ENCODE peak calls at places on chromosomes 13 and 19, in ten cellular contexts. O, Y, H, L, K, U, I, G, W and D are unnamed samples.

GRCh38 chr19:15357906-15358305 is 21.7 kb downstream of the AKAP8 start:
- DNase-seq in O (no peak), Y (no peak), H (no peak), L (no peak), K (no peak), U (no peak), I (no peak), G (no peak), W (no peak), D (peak)

GRCh38 chr13:27927444-27928352 is 7.9 kb downstream of the PDX1 start:
- DNase-seq in O (no peak), Y (no peak), H (no peak), L (no peak), K (no peak), U (no peak), I (no peak), G (no peak), W (no peak), D (peak)

GRCh38 chr19:48419158-48419920 is 25.9 kb downstream of the GRIN2D start:
- DNase-seq in O (peak), Y (no peak), H (no peak), L (peak), K (no peak), U (peak), I (no peak), G (peak), W (peak), D (peak)

GRCh38 chr13:30466841-30467252 is 1.1 kb upstream of the HMGB1 start:
- DNase-seq in O (peak), Y (no peak), H (no peak), L (no peak), K (no peak), U (no peak), I (no peak), G (no peak), W (no peak), D (no peak)

GRCh38 chr19:16949496-16950023 is 60.8 kb downstream of the F2RL3 start:
- DNase-seq in O (no peak), Y (no peak), H (no peak), L (no peak), K (no peak), U (no peak), I (no peak), G (no peak), W (no peak), D (no peak)

GRCh38 chr19:48154003-48154402 is 16.1 kb downstream of the LIG1 start:
- DNase-seq in O (no peak), Y (no peak), H (no peak), L (peak), K (no peak), U (no peak), I (no peak), G (no peak), W (peak), D (no peak)

GRCh38 chr19:43820098-43820860 is 6.8 kb upstream of the ZNF283 start:
- DNase-seq in O (no peak), Y (peak), H (no peak), L (peak), K (no peak), U (peak), I (no peak), G (no peak), W (peak), D (no peak)

GRCh38 chr13:26011996-26012688 is 39.7 kb downstream of the SHISA2 start:
- DNase-seq in O (no peak), Y (no peak), H (no peak), L (no peak), K (no peak), U (no peak), I (no peak), G (peak), W (peak), D (peak)

GRCh38 chr19:18230941-18231734 is 4.9 kb upstream of the PDE4C start:
- DNase-seq in O (no peak), Y (no peak), H (no peak), L (peak), K (no peak), U (no peak), I (no peak), G (no peak), W (peak), D (no peak)

GRCh38 chr13:27039171-27039701 is 132.4 kb downstream of the USP12 start:
- DNase-seq in O (no peak), Y (no peak), H (no peak), L (no peak), K (no peak), U (no peak), I (no peak), G (no peak), W (no peak), D (no peak)

GRCh38 chr13:105920375-105920774 is 615.1 kb downstream of the EFNB2 start:
- DNase-seq in O (no peak), Y (no peak), H (no peak), L (peak), K (peak), U (no peak), I (peak), G (no peak), W (no peak), D (no peak)

GRCh38 chr19:50777830-50778303 is 7.6 kb downstream of the GPR32 start:
- DNase-seq in O (no peak), Y (no peak), H (no peak), L (no peak), K (no peak), U (no peak), I (no peak), G (no peak), W (no peak), D (peak)

GRCh38 chr19:48396010-48396870 is 2.8 kb downstream of the GRIN2D start:
- DNase-seq in O (no peak), Y (no peak), H (no peak), L (no peak), K (no peak), U (no peak), I (no peak), G (no peak), W (no peak), D (peak)

GRCh38 chr13:99722419-99722818 is 221.1 kb downstream of the TM9SF2 start:
- DNase-seq in O (no peak), Y (no peak), H (no peak), L (no peak), K (no peak), U (no peak), I (no peak), G (no peak), W (no peak), D (no peak)

GRCh38 chr13:98487016-98487415 is 89.9 kb downstream of the STK24 start:
- DNase-seq in O (no peak), Y (no peak), H (no peak), L (no peak), K (no peak), U (no peak), I (no peak), G (no peak), W (peak), D (no peak)

GRCh38 chr19:47142779-47143178 is 12.1 kb downstream of the SAE1 start:
- DNase-seq in O (no peak), Y (no peak), H (no peak), L (no peak), K (no peak), U (no peak), I (no peak), G (no peak), W (no peak), D (no peak)

GRCh38 chr13:70375718-70376117 is 267.5 kb upstream of the KLHL1 start:
- DNase-seq in O (no peak), Y (no peak), H (no peak), L (no peak), K (no peak), U (no peak), I (no peak), G (no peak), W (no peak), D (no peak)

GRCh38 chr13:44230736-44231135 is 142.9 kb upstream of the SERP2 start:
- DNase-seq in O (no peak), Y (no peak), H (no peak), L (peak), K (no peak), U (no peak), I (no peak), G (no peak), W (no peak), D (no peak)

GRCh38 chr19:45153339-45154063 is 7.3 kb downstream of the NKPD1 start:
- DNase-seq in O (peak), Y (no peak), H (no peak), L (peak), K (no peak), U (no peak), I (no peak), G (peak), W (peak), D (peak)

GRCh38 chr13:99193152-99193551 is 7.5 kb upstream of the UBAC2 start:
- DNase-seq in O (no peak), Y (no peak), H (no peak), L (no peak), K (no peak), U (no peak), I (no peak), G (no peak), W (no peak), D (no peak)

GRCh38 chr19:48424694-48425219 is 21.0 kb upstream of the GRWD1 start:
- DNase-seq in O (peak), Y (no peak), H (no peak), L (peak), K (no peak), U (no peak), I (no peak), G (no peak), W (peak), D (peak)

GRCh38 chr19:38513762-38514167 is 80.3 kb downstream of the RYR1 start:
- DNase-seq in O (peak), Y (no peak), H (no peak), L (no peak), K (no peak), U (no peak), I (no peak), G (no peak), W (no peak), D (no peak)

GRCh38 chr19:33727331-33728028 is 69.2 kb upstream of the KCTD15 start:
- DNase-seq in O (no peak), Y (no peak), H (no peak), L (no peak), K (no peak), U (no peak), I (no peak), G (no peak), W (no peak), D (peak)

GRCh38 chr13:69970521-69970920 is 137.1 kb upstream of the ATXN8OS start:
- DNase-seq in O (no peak), Y (no peak), H (no peak), L (no peak), K (no peak), U (no peak), I (no peak), G (no peak), W (no peak), D (peak)

GRCh38 chr19:47369923-47370625 is 21.0 kb downstream of the DHX34 start:
- DNase-seq in O (no peak), Y (peak), H (no peak), L (peak), K (peak), U (no peak), I (no peak), G (no peak), W (no peak), D (no peak)

GRCh38 chr13:73702419-73703071 is 431.7 kb downstream of the KLF12 start:
- DNase-seq in O (peak), Y (no peak), H (no peak), L (no peak), K (no peak), U (no peak), I (no peak), G (peak), W (no peak), D (no peak)

GRCh38 chr13:44575741-44576395 is at the start of gene TSC22D1:
- DNase-seq in O (peak), Y (no peak), H (no peak), L (peak), K (peak), U (peak), I (no peak), G (peak), W (peak), D (peak)

GRCh38 chr13:79749556-79749955 is 268.6 kb downstream of the NDFIP2 start:
- DNase-seq in O (no peak), Y (no peak), H (no peak), L (no peak), K (no peak), U (no peak), I (no peak), G (no peak), W (no peak), D (no peak)

GRCh38 chr19:2561895-2562294 is 86.0 kb downstream of the GADD45B start:
- DNase-seq in O (peak), Y (no peak), H (no peak), L (no peak), K (no peak), U (no peak), I (no peak), G (peak), W (peak), D (peak)

GRCh38 chr13:103884139-103884723 is 818.0 kb upstream of the SLC10A2 start:
- DNase-seq in O (no peak), Y (no peak), H (no peak), L (no peak), K (no peak), U (no peak), I (no peak), G (no peak), W (no peak), D (no peak)

GRCh38 chr13:52707375-52707774 is 32.2 kb downstream of the CNMD start:
- DNase-seq in O (no peak), Y (no peak), H (no peak), L (no peak), K (no peak), U (no peak), I (no peak), G (no peak), W (no peak), D (no peak)

GRCh38 chr13:46077260-46077659 is 24.7 kb upstream of the ZC3H13 start:
- DNase-seq in O (no peak), Y (no peak), H (no peak), L (no peak), K (no peak), U (no peak), I (no peak), G (no peak), W (no peak), D (no peak)

GRCh38 chr19:38384209-38385027 is 3.4 kb downstream of the GGN start:
- DNase-seq in O (no peak), Y (no peak), H (no peak), L (peak), K (no peak), U (no peak), I (no peak), G (peak), W (no peak), D (peak)

GRCh38 chr13:90868321-90868920 is 479.1 kb upstream of the MIR17HG start:
- DNase-seq in O (peak), Y (no peak), H (no peak), L (peak), K (no peak), U (no peak), I (no peak), G (no peak), W (peak), D (no peak)

GRCh38 chr19:3062165-3063105 is at the start of gene TLE5:
- DNase-seq in O (peak), Y (no peak), H (no peak), L (peak), K (no peak), U (no peak), I (no peak), G (peak), W (peak), D (peak)

GRCh38 chr13:93687261-93687660 is 460.7 kb downstream of the GPC6 start:
- DNase-seq in O (no peak), Y (no peak), H (no peak), L (no peak), K (no peak), U (no peak), I (no peak), G (no peak), W (no peak), D (no peak)

GRCh38 chr19:4197625-4198466 is 15.4 kb downstream of the ANKRD24 start:
- DNase-seq in O (no peak), Y (no peak), H (no peak), L (no peak), K (no peak), U (no peak), I (no peak), G (no peak), W (peak), D (peak)
- H3K4me3 ChIP-seq in O (no peak), Y (no peak), H (no peak), L (no peak), K (no peak), U (no peak), I (no peak), G (no peak), W (no peak), D (peak)

DNA sequence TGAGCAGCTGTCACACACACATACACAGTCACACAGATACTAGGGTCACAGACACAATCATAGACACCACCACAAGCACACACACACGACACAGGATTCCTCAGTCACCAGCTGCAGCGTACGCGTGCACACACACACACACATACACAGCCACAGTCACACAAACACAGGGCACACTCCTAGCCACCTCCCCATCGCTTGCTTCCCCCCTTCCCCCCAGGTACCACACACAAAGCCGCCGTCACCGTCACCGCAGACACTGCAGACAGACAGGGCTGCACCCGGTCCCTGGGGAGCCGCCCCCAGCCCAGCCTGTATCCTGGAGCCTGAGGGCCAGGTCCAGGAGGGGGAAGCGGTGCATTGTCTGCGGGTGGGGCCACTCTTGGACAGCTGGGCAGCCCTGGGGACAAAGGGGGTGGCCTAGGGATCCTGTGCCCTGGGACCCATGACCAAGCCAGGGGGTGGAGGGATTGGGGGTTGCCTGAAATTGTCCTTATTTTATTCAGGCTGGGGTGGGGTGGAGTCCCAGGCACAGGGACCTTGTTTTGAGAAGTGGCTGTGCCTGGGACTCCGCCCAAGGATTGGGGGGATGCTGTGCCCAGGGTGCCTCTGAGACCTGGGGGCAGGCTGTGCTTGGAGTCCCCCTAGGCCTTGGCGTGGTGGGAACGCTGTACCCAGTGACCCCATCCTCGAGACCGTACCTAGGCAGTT is 957 bp downstream of the NUMBL start:
- DNase-seq in O (no peak), Y (no peak), H (no peak), L (peak), K (no peak), U (no peak), I (no peak), G (peak), W (peak), D (peak)
- H3K4me3 ChIP-seq in O (no peak), Y (peak), H (peak), L (peak), K (peak), U (peak), I (peak), G (peak), W (peak), D (peak)

DNA sequence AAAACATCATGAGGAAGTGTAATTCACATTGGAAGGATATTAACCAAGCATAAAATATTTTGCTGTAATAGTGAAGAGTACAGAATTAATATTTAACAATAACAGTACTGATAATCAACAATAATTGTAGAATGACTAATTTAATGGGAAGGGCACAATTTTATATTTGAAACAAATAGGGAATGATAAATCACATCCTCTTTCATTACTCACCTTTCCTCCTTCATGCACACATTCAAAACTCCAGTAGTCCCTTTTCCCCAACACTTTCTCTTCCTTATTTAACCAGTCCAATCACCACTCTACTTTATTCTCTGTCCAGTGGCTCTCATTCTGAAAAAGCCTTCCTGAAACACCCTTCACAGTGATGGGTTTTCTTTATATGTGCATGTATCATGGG is 110.8 kb upstream of the POSTN start:
- DNase-seq in O (no peak), Y (no peak), H (no peak), L (no peak), K (no peak), U (no peak), I (no peak), G (no peak), W (no peak), D (no peak)
- H3K4me3 ChIP-seq in O (no peak), Y (no peak), H (no peak), L (no peak), K (no peak), U (no peak), I (no peak), G (no peak), W (no peak), D (no peak)

GRCh38 chr19:27793128-27793643 is 1419.8 kb downstream of the UQCRFS1 start:
- DNase-seq in O (peak), Y (peak), H (peak), L (peak), K (peak), U (peak), I (peak), G (peak), W (peak), D (peak)

GRCh38 chr19:27795369-27795768 is 1417.6 kb downstream of the UQCRFS1 start:
- DNase-seq in O (no peak), Y (no peak), H (no peak), L (no peak), K (no peak), U (no peak), I (no peak), G (no peak), W (peak), D (no peak)

GRCh38 chr19:27792576-27793127 is 1420.3 kb downstream of the UQCRFS1 start:
- DNase-seq in O (no peak), Y (no peak), H (no peak), L (no peak), K (no peak), U (no peak), I (no peak), G (no peak), W (no peak), D (no peak)

GRCh38 chr19:27794444-27795042 is 1418.4 kb downstream of the UQCRFS1 start:
- DNase-seq in O (peak), Y (no peak), H (no peak), L (peak), K (peak), U (no peak), I (no peak), G (no peak), W (no peak), D (peak)

GRCh38 chr19:27793644-27794443 is 1419.1 kb downstream of the UQCRFS1 start:
- DNase-seq in O (peak), Y (peak), H (peak), L (peak), K (peak), U (peak), I (peak), G (peak), W (peak), D (peak)
- H3K4me3 ChIP-seq in O (peak), Y (peak), H (peak), L (peak), K (peak), U (peak), I (peak), G (peak), W (peak), D (peak)